ENCODE peak calls at places on chromosome 19, in five cellular contexts. One of them, this sample, is unnamed.
A peak's percentile ranks its signal among the peaks of the same experiment; 100 is the strongest.

GRCh38 chr19:47020132-47020805 is 632 bp downstream of the NPAS1 start:
- DNase-seq in IMR-90: no peak
- DNase-seq in AG04449: no peak
- DNase-seq in astrocyte of the spinal cord: no peak
- DNase-seq in Caco-2: no peak
- DNase-seq in this sample: no peak

GRCh38 chr19:57406516-57407123 is 4.3 kb upstream of the ZNF17 start:
- DNase-seq in Caco-2: peak; percentile 80
- DNase-seq in IMR-90: peak; percentile 45
- DNase-seq in astrocyte of the spinal cord: peak; percentile 22
- DNase-seq in AG04449: no peak
- DNase-seq in this sample: no peak

GRCh38 chr19:17296278-17296677 is 6.9 kb downstream of the ABHD8 start:
- DNase-seq in AG04449: no peak
- DNase-seq in Caco-2: no peak
- DNase-seq in IMR-90: peak; percentile 36
- DNase-seq in astrocyte of the spinal cord: peak; percentile 24
- DNase-seq in this sample: no peak

GRCh38 chr19:46056536-46056935 is 15.7 kb upstream of the IGFL4 start:
- DNase-seq in astrocyte of the spinal cord: no peak
- DNase-seq in AG04449: no peak
- DNase-seq in Caco-2: no peak
- DNase-seq in IMR-90: no peak
- DNase-seq in this sample: no peak

GRCh38 chr19:48111280-48111679 is 663 bp upstream of the PLA2G4C start:
- DNase-seq in IMR-90: no peak
- DNase-seq in Caco-2: no peak
- DNase-seq in AG04449: no peak
- DNase-seq in astrocyte of the spinal cord: no peak
- DNase-seq in this sample: no peak

GRCh38 chr19:48510421-48511268 is 990 bp downstream of the LMTK3 start:
- DNase-seq in astrocyte of the spinal cord: peak; percentile 33
- DNase-seq in IMR-90: peak; percentile 39
- DNase-seq in Caco-2: peak; percentile 78
- DNase-seq in AG04449: no peak
- DNase-seq in this sample: no peak

GRCh38 chr19:10768369-10768768 is 50.5 kb downstream of the DNM2 start:
- DNase-seq in IMR-90: no peak
- DNase-seq in Caco-2: no peak
- DNase-seq in astrocyte of the spinal cord: no peak
- DNase-seq in AG04449: no peak
- DNase-seq in this sample: no peak

GRCh38 chr19:54551293-54551692 is 22.3 kb upstream of the LILRA2 start:
- DNase-seq in Caco-2: no peak
- DNase-seq in IMR-90: no peak
- DNase-seq in AG04449: no peak
- DNase-seq in astrocyte of the spinal cord: no peak
- DNase-seq in this sample: no peak

GRCh38 chr19:38155453-38155852 is 68.6 kb downstream of the DPF1 start:
- DNase-seq in IMR-90: peak; percentile 58
- DNase-seq in AG04449: no peak
- DNase-seq in Caco-2: no peak
- DNase-seq in astrocyte of the spinal cord: no peak
- DNase-seq in this sample: no peak

GRCh38 chr19:32403291-32403995 is 2.1 kb upstream of the DPY19L3 start:
- DNase-seq in AG04449: no peak
- DNase-seq in astrocyte of the spinal cord: no peak
- DNase-seq in IMR-90: no peak
- DNase-seq in Caco-2: no peak
- DNase-seq in this sample: no peak

GRCh38 chr19:47487551-47488515 is 3.8 kb upstream of the KPTN start:
- DNase-seq in Caco-2: no peak
- DNase-seq in astrocyte of the spinal cord: no peak
- DNase-seq in IMR-90: no peak
- DNase-seq in AG04449: no peak
- DNase-seq in this sample: no peak

GRCh38 chr19:48737360-48737998 is 2.9 kb downstream of the RASIP1 start:
- DNase-seq in Caco-2: peak; percentile 51
- DNase-seq in AG04449: no peak
- DNase-seq in IMR-90: no peak
- DNase-seq in astrocyte of the spinal cord: no peak
- DNase-seq in this sample: no peak

GRCh38 chr19:46495789-46496099 is at the start of gene PNMA8B:
- DNase-seq in IMR-90: peak; percentile 27
- DNase-seq in Caco-2: no peak
- DNase-seq in AG04449: no peak
- DNase-seq in astrocyte of the spinal cord: peak; percentile 14
- DNase-seq in this sample: no peak

GRCh38 chr19:610071-610800 is 20.6 kb downstream of the HCN2 start:
- DNase-seq in AG04449: no peak
- DNase-seq in IMR-90: no peak
- DNase-seq in astrocyte of the spinal cord: peak; percentile 43
- DNase-seq in Caco-2: no peak
- DNase-seq in this sample: no peak

GRCh38 chr19:11736696-11737095 is 2.0 kb downstream of the ZNF823 start:
- DNase-seq in astrocyte of the spinal cord: peak; percentile 8
- DNase-seq in Caco-2: no peak
- DNase-seq in AG04449: no peak
- DNase-seq in IMR-90: peak; percentile 33
- DNase-seq in this sample: no peak

GRCh38 chr19:45863840-45864628 is at the start of gene FOXA3:
- DNase-seq in astrocyte of the spinal cord: peak; percentile 8
- DNase-seq in AG04449: no peak
- DNase-seq in IMR-90: peak; percentile 17
- DNase-seq in Caco-2: peak; percentile 72
- DNase-seq in this sample: no peak

GRCh38 chr19:1855040-1855827 is 7.0 kb upstream of the REXO1 start:
- DNase-seq in astrocyte of the spinal cord: peak; percentile 86
- DNase-seq in AG04449: no peak
- DNase-seq in Caco-2: no peak
- DNase-seq in IMR-90: peak; percentile 85
- DNase-seq in this sample: peak; percentile 54

GRCh38 chr19:17244618-17245534 is 843 bp downstream of the NR2F6 start:
- DNase-seq in AG04449: no peak
- DNase-seq in IMR-90: no peak
- DNase-seq in Caco-2: no peak
- DNase-seq in astrocyte of the spinal cord: no peak
- DNase-seq in this sample: no peak

GRCh38 chr19:48635263-48635965 is 1.8 kb downstream of the DBP start:
- DNase-seq in IMR-90: no peak
- DNase-seq in astrocyte of the spinal cord: no peak
- DNase-seq in AG04449: no peak
- DNase-seq in Caco-2: peak; percentile 77
- DNase-seq in this sample: no peak

GRCh38 chr19:31152906-31153305 is 196.3 kb downstream of the TSHZ3 start:
- DNase-seq in astrocyte of the spinal cord: no peak
- DNase-seq in IMR-90: peak; percentile 38
- DNase-seq in AG04449: no peak
- DNase-seq in Caco-2: no peak
- DNase-seq in this sample: no peak

GRCh38 chr19:12792048-12792852 is 964 bp downstream of the JUNB start:
- DNase-seq in AG04449: no peak
- DNase-seq in IMR-90: peak; percentile 55
- DNase-seq in Caco-2: peak; percentile 76
- DNase-seq in astrocyte of the spinal cord: peak; percentile 45
- DNase-seq in this sample: no peak

GRCh38 chr19:32542477-32543106 is 38.4 kb upstream of the PDCD5 start:
- DNase-seq in AG04449: no peak
- DNase-seq in IMR-90: no peak
- DNase-seq in astrocyte of the spinal cord: no peak
- DNase-seq in Caco-2: no peak
- DNase-seq in this sample: no peak

GRCh38 chr19:39997595-39998216 is 846 bp downstream of the ZNF546 start:
- DNase-seq in IMR-90: peak; percentile 55
- DNase-seq in astrocyte of the spinal cord: no peak
- DNase-seq in AG04449: no peak
- DNase-seq in Caco-2: no peak
- DNase-seq in this sample: no peak

GRCh38 chr19:43553656-43554055 is 20.7 kb downstream of the ZNF575 start:
- DNase-seq in astrocyte of the spinal cord: no peak
- DNase-seq in Caco-2: no peak
- DNase-seq in AG04449: no peak
- DNase-seq in IMR-90: no peak
- DNase-seq in this sample: no peak

GRCh38 chr19:2221250-2221831 is 14.8 kb downstream of the PLEKHJ1 start:
- DNase-seq in IMR-90: peak; percentile 35
- DNase-seq in AG04449: no peak
- DNase-seq in astrocyte of the spinal cord: peak; percentile 33
- DNase-seq in Caco-2: no peak
- DNase-seq in this sample: peak; percentile 41

GRCh38 chr19:18995804-18996241 is 37.5 kb downstream of the SUGP2 start:
- DNase-seq in astrocyte of the spinal cord: peak; percentile 83
- DNase-seq in Caco-2: peak; percentile 72
- DNase-seq in IMR-90: peak; percentile 96
- DNase-seq in AG04449: peak; percentile 46
- DNase-seq in this sample: peak; percentile 42

GRCh38 chr19:13173129-13173737 is 23.0 kb downstream of the IER2 start:
- DNase-seq in AG04449: no peak
- DNase-seq in astrocyte of the spinal cord: no peak
- DNase-seq in Caco-2: no peak
- DNase-seq in IMR-90: no peak
- DNase-seq in this sample: no peak

GRCh38 chr19:42108527-42109389 is 23.5 kb downstream of the POU2F2 start:
- DNase-seq in AG04449: peak; percentile 56
- DNase-seq in Caco-2: peak; percentile 78
- DNase-seq in astrocyte of the spinal cord: peak; percentile 86
- DNase-seq in IMR-90: peak; percentile 89
- DNase-seq in this sample: peak; percentile 69

GRCh38 chr19:33960566-33960965 is 163.9 kb downstream of the KCTD15 start:
- DNase-seq in Caco-2: no peak
- DNase-seq in IMR-90: no peak
- DNase-seq in AG04449: no peak
- DNase-seq in astrocyte of the spinal cord: no peak
- DNase-seq in this sample: no peak
- H3K4me3 ChIP-seq in Caco-2: no peak overlapping the region
- H3K4me3 ChIP-seq in IMR-90: no peak overlapping the region
- H3K4me3 ChIP-seq in AG04449: no peak overlapping the region
- H3K4me3 ChIP-seq in astrocyte of the spinal cord: no peak overlapping the region
- H3K4me3 ChIP-seq in this sample: no peak overlapping the region

DNA sequence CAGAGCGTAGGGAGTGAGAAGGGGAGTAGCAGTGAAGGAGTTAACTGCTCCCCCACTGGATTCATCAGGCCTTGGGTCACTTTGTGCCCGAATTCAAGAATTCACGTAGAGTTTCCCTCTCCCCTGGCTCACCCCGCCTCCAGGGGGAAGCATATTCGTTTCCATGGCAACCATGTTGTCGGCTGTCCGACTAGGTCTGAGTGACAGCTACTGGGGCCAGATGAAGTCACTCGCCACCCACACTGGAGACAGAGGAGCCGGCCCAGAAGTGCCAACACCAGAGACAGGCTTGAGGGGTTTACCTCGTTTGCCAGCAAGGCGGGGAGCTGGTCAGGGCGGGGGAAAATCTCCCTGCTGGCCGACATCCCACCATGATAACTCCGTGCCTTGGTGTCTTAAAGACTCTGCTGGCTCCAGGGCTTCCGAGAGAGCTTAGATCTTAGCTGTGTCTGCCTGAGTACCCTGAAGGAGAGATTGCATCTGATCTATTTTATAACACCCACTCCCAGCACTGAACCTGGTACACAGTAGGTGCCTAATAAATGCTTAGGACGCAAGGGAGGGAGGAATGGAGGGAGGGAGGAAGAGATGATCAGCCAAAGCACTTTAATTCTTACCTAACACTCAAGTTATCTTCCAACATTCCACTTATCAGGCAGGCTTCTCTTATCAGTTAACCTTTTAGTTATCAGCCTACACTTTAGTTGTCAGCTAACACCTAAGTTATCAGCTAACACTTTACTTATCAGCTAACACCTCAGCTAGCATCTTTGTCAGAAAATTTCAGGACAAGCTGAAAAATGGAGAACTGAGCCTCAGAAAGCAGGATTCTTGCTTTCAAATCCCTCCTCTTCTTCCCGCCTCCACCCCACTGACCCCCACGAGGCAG is 57.2 kb upstream of the ZNRF4 start:
- DNase-seq in astrocyte of the spinal cord: no peak
- DNase-seq in IMR-90: no peak
- DNase-seq in AG04449: no peak
- DNase-seq in Caco-2: peak; percentile 64
- DNase-seq in this sample: no peak
- H3K4me3 ChIP-seq in astrocyte of the spinal cord: no peak overlapping the region
- H3K4me3 ChIP-seq in IMR-90: no peak overlapping the region
- H3K4me3 ChIP-seq in AG04449: no peak overlapping the region
- H3K4me3 ChIP-seq in Caco-2: no peak overlapping the region
- H3K4me3 ChIP-seq in this sample: no peak overlapping the region

DNA sequence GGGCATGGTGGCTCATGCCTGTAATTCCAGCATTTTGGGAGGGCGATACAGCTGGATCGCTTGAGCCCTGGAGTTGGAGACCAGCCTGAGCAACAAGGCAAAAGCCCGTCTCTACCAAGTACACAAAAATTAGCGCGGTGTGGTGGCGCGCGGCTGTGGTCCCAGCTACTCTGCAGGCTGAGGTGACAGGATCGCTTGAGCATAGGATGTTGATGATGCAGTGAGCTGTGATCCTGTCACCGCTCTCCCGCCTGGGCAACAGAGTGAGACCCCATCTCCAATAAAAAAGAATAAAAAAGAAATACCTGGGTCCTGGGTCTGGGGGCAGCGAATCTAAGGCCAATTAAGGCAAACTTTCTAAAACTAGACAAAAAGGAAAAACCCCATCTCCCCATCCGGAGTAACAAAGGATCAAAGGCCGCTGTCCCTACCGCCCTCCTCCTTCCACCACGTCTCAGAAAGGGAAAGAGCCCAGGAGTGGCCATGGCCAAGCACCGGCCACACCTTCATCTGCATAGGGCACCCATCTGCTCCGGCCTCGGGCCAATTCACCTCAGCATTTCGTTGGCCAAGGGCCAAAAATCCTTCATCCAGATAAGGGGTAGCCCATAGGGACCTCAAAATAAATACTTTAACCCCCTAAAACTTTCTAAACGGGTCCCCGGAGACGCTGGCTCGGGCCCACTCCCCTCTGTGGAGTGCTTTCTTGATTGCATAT is 845 bp downstream of the ZNF320 start:
- DNase-seq in IMR-90: peak; percentile 1
- DNase-seq in Caco-2: peak; percentile 60
- DNase-seq in AG04449: no peak
- DNase-seq in astrocyte of the spinal cord: peak; percentile 28
- DNase-seq in this sample: no peak
- H3K4me3 ChIP-seq in IMR-90: peak overlapping the region; percentile 78
- H3K4me3 ChIP-seq in Caco-2: peak overlapping the region; percentile 73
- H3K4me3 ChIP-seq in AG04449: peak overlapping the region; percentile 89
- H3K4me3 ChIP-seq in astrocyte of the spinal cord: peak overlapping the region; percentile 95
- H3K4me3 ChIP-seq in this sample: peak overlapping the region; percentile 89

GRCh38 chr19:4399871-4400768 is at the start of gene SH3GL1:
- DNase-seq in astrocyte of the spinal cord: peak; percentile 92
- DNase-seq in Caco-2: peak; percentile 87
- DNase-seq in IMR-90: peak; percentile 88
- DNase-seq in AG04449: no peak
- DNase-seq in this sample: peak; percentile 44

GRCh38 chr19:4402171-4403004 is at the start of gene CHAF1A:
- DNase-seq in astrocyte of the spinal cord: peak; percentile 100
- DNase-seq in IMR-90: peak; percentile 100
- DNase-seq in Caco-2: peak; percentile 100
- DNase-seq in AG04449: peak; percentile 99
- DNase-seq in this sample: peak; percentile 100

GRCh38 chr19:4393947-4394590 is 6.3 kb downstream of the SH3GL1 start:
- DNase-seq in astrocyte of the spinal cord: no peak
- DNase-seq in Caco-2: no peak
- DNase-seq in IMR-90: no peak
- DNase-seq in AG04449: no peak
- DNase-seq in this sample: no peak

GRCh38 chr19:4401482-4402170 is 814 bp upstream of the CHAF1A start:
- DNase-seq in astrocyte of the spinal cord: no peak
- DNase-seq in Caco-2: no peak
- DNase-seq in AG04449: no peak
- DNase-seq in IMR-90: no peak
- DNase-seq in this sample: no peak

GRCh38 chr19:4396949-4397783 is 3.2 kb downstream of the SH3GL1 start:
- DNase-seq in astrocyte of the spinal cord: no peak
- DNase-seq in IMR-90: no peak
- DNase-seq in AG04449: no peak
- DNase-seq in Caco-2: no peak
- DNase-seq in this sample: no peak
- H3K4me3 ChIP-seq in astrocyte of the spinal cord: no peak overlapping the region
- H3K4me3 ChIP-seq in IMR-90: no peak overlapping the region
- H3K4me3 ChIP-seq in AG04449: no peak overlapping the region
- H3K4me3 ChIP-seq in Caco-2: no peak overlapping the region
- H3K4me3 ChIP-seq in this sample: no peak overlapping the region

This sample was measured in skeletal muscle cell.